ENCODE peak calls at places on chromosomes 5 and 9, in six cellular contexts. A is H1, J is endothelial cell of umbilical vein, H is MM.1S, C is sigmoid colon, X is OCI-LY7. Q is an unnamed sample.

GRCh38 chr5:34563951-34564705 is 92.0 kb upstream of the RAI14 start:
- DNase-seq in C (no peak), H (no peak), X (no peak), A (no peak), J (no peak), Q (peak)

GRCh38 chr9:14956162-14956561 is 45.9 kb upstream of the FREM1 start:
- DNase-seq in H (no peak), J (no peak), C (no peak), A (no peak), X (no peak), Q (no peak)

GRCh38 chr5:148808864-148809642 is 17.4 kb upstream of the ADRB2 start:
- DNase-seq in J (no peak), H (peak), C (no peak), A (no peak), X (peak), Q (no peak)

GRCh38 chr5:129972774-129973173 is 68.5 kb downstream of the CHSY3 start:
- DNase-seq in C (no peak), A (no peak), X (no peak), H (no peak), J (no peak), Q (no peak)

GRCh38 chr9:98372077-98372812 is 116.8 kb upstream of the TBC1D2 start:
- DNase-seq in J (no peak), H (no peak), A (no peak), C (peak), X (no peak), Q (no peak)

GRCh38 chr5:34977934-34978616 is 48.7 kb downstream of the DNAJC21 start:
- DNase-seq in A (no peak), J (no peak), X (no peak), C (no peak), H (no peak), Q (no peak)

GRCh38 chr5:113404269-113404668 is 30.5 kb downstream of the TSSK1B start:
- DNase-seq in X (no peak), A (no peak), J (no peak), H (no peak), C (no peak), Q (no peak)

GRCh38 chr9:118829334-118829733 is 539.9 kb downstream of the BRINP1 start:
- DNase-seq in J (no peak), X (no peak), A (no peak), C (no peak), H (peak), Q (no peak)

GRCh38 chr9:78566948-78567675 is 270.2 kb downstream of the PSAT1 start:
- DNase-seq in C (no peak), X (no peak), A (no peak), H (no peak), J (no peak), Q (no peak)

GRCh38 chr5:17860660-17861315 is 226.5 kb downstream of the TAF11L14 start:
- DNase-seq in J (peak), X (no peak), H (no peak), C (no peak), A (no peak), Q (no peak)

GRCh38 chr9:33300546-33300945 is 10.2 kb downstream of the NFX1 start:
- DNase-seq in C (no peak), X (no peak), J (no peak), A (no peak), H (no peak), Q (no peak)

GRCh38 chr5:88940712-88941111 is 57.7 kb upstream of the MEF2C start:
- DNase-seq in H (peak), A (no peak), J (no peak), X (no peak), C (no peak), Q (peak)

GRCh38 chr5:78577992-78578391 is 70.6 kb downstream of the LHFPL2 start:
- DNase-seq in H (no peak), C (no peak), J (no peak), A (no peak), X (no peak), Q (peak)

GRCh38 chr5:119288364-119289047 is 67.3 kb upstream of the TNFAIP8 start:
- DNase-seq in C (no peak), H (no peak), X (no peak), J (no peak), A (no peak), Q (peak)

GRCh38 chr9:89850633-89851325 is 246.0 kb downstream of the GADD45G start:
- DNase-seq in H (no peak), C (peak), X (no peak), A (no peak), J (no peak), Q (peak)

GRCh38 chr5:135026645-135027317 is 7.2 kb downstream of the PITX1 start:
- DNase-seq in C (no peak), H (no peak), J (no peak), X (no peak), A (no peak), Q (no peak)

GRCh38 chr5:40191041-40191550 is 488.6 kb upstream of the PTGER4 start:
- DNase-seq in C (no peak), J (peak), H (no peak), A (no peak), X (no peak), Q (no peak)

GRCh38 chr5:37837101-37838032 is 2.5 kb downstream of the GDNF start:
- DNase-seq in C (peak), H (peak), J (peak), X (peak), A (no peak), Q (peak)

GRCh38 chr9:7129391-7129790 is 371.6 kb downstream of the KDM4C start:
- DNase-seq in C (no peak), J (no peak), H (no peak), X (no peak), A (no peak), Q (no peak)

GRCh38 chr9:129102791-129103594 is 7.6 kb downstream of the CRAT start:
- DNase-seq in A (no peak), H (peak), X (peak), C (no peak), J (peak), Q (peak)

GRCh38 chr5:13478831-13479465 is 465.5 kb downstream of the DNAH5 start:
- DNase-seq in J (peak), A (peak), X (peak), C (no peak), H (peak), Q (peak)

GRCh38 chr9:128809036-128809599 is 9.2 kb upstream of the ENDOG start:
- DNase-seq in J (no peak), X (no peak), C (no peak), A (no peak), H (no peak), Q (no peak)

GRCh38 chr9:69946800-69947437 is 96.7 kb upstream of the MAMDC2 start:
- DNase-seq in H (no peak), J (peak), X (no peak), A (no peak), C (no peak), Q (peak)

GRCh38 chr5:95959051-95959963 is 2.3 kb downstream of the ELL2 start:
- DNase-seq in X (no peak), A (no peak), J (peak), C (no peak), H (no peak), Q (peak)
- H3K4me3 ChIP-seq in X (no peak), A (peak), J (peak), C (peak), H (peak), Q (peak)

GRCh38 chr5:163104496-163104895 is 332.9 kb upstream of the CCNG1 start:
- DNase-seq in X (no peak), A (peak), C (no peak), H (no peak), J (no peak), Q (no peak)
- TF ChIP-seq CTCF in X (peak), A (peak), C (no peak), H (no peak), J (no peak), Q (no peak)

GRCh38 chr5:158140120-158140778 is 281.3 kb upstream of the CLINT1 start:
- DNase-seq in A (no peak), J (no peak), H (no peak), X (no peak), C (no peak), Q (peak)

GRCh38 chr5:158142182-158142581 is 283.2 kb upstream of the CLINT1 start:
- DNase-seq in H (no peak), A (no peak), C (no peak), X (no peak), J (peak), Q (no peak)

GRCh38 chr5:158133369-158133768 is 274.4 kb upstream of the CLINT1 start:
- DNase-seq in H (no peak), A (no peak), X (no peak), J (peak), C (no peak), Q (no peak)

GRCh38 chr5:158135682-158136176 is 276.8 kb upstream of the CLINT1 start:
- DNase-seq in J (no peak), C (no peak), H (no peak), A (peak), X (no peak), Q (no peak)

GRCh38 chr5:158139161-158139560 is 280.2 kb upstream of the CLINT1 start:
- DNase-seq in X (no peak), J (no peak), H (no peak), A (no peak), C (no peak), Q (peak)
- H3K4me3 ChIP-seq in X (no peak), J (no peak), H (no peak), A (no peak), C (no peak), Q (no peak)

GRCh38 chr9:16266648-16267276 is 603.7 kb downstream of the BNC2 start:
- DNase-seq in C (no peak), J (no peak), A (no peak), X (no peak), H (no peak), Q (no peak)
- TF ChIP-seq CTCF in C (peak), J (peak), A (peak), X (peak), H (peak), Q (peak)

GRCh38 chr5:74762599-74762998 is 4.3 kb downstream of the GFM2 start:
- DNase-seq in C (no peak), H (no peak), X (no peak), A (no peak), J (peak), Q (peak)
- H3K4me3 ChIP-seq in C (no peak), H (no peak), X (no peak), A (no peak), J (no peak), Q (no peak)

GRCh38 chr5:175876107-175876506 is 4.7 kb downstream of the CPLX2 start:
- DNase-seq in H (no peak), C (no peak), J (no peak), A (no peak), X (no peak), Q (no peak)

GRCh38 chr5:175874462-175875139 is 3.2 kb downstream of the CPLX2 start:
- DNase-seq in H (no peak), X (no peak), A (no peak), C (no peak), J (no peak), Q (no peak)

GRCh38 chr5:175872287-175873089 is 1.1 kb downstream of the CPLX2 start:
- DNase-seq in J (no peak), X (no peak), H (no peak), C (no peak), A (no peak), Q (no peak)

GRCh38 chr5:175870820-175871447 is 444 bp upstream of the CPLX2 start:
- DNase-seq in J (no peak), H (no peak), X (no peak), A (no peak), C (no peak), Q (no peak)

DNA sequence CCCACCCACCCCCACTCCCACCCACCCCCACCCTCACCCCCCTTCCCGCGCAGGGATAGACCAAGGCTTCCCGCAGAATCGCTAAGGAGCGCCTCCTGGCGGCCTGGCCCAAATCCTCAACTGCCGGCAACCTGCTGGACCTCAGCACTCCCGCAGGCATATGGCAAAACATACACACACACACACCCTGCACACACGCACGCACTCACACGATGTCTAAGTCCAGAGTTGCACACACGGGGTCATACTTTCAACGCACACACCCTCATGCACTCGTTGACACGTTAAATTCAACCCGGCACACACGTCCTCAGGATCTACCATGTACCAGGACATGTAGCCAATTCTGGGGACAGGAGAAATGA is 1.7 kb downstream of the CPLX2 start:
- DNase-seq in H (no peak), C (no peak), X (no peak), J (no peak), A (no peak), Q (no peak)
- TF ChIP-seq CTCF in H (peak), C (no peak), X (no peak), J (peak), A (peak), Q (no peak)

GRCh38 chr5:57408285-57408684 is 74.3 kb downstream of the ACTBL2 start:
- DNase-seq in A (no peak), C (no peak), H (no peak), J (no peak), X (no peak), Q (no peak)
- H3K4me3 ChIP-seq in A (no peak), C (no peak), H (no peak), J (no peak), X (no peak), Q (no peak)

GRCh38 chr9:87663556-87663955 is 62.4 kb upstream of the CTSL start:
- DNase-seq in X (peak), J (no peak), A (no peak), C (no peak), H (no peak), Q (no peak)

GRCh38 chr9:87659534-87660419 is 66.1 kb upstream of the CTSL start:
- DNase-seq in X (no peak), H (no peak), A (no peak), C (no peak), J (no peak), Q (no peak)

GRCh38 chr9:87662808-87663528 is 63.0 kb upstream of the CTSL start:
- DNase-seq in J (peak), H (peak), X (peak), C (peak), A (peak), Q (peak)

GRCh38 chr9:87664153-87665060 is 61.5 kb upstream of the CTSL start:
- DNase-seq in J (no peak), A (no peak), X (no peak), C (no peak), H (no peak), Q (no peak)

DNA sequence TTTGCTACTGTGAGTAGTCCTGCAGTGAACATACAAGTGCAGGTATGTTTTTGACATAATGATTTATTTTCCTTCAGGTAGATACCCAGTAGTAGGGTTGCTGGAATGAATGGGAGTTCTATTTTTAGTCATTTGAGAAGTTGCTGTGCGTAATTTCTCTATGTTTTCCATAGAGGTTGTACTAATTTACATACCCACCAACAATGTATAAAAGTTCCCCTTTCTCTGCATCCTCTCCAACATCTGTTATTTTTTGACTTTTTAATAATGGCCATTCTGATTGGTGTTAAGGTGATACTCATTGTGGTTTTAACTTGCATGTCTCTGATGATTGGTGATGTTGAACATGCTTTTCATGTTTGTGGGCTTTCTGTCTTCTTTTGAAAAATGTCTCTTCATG is 64.7 kb upstream of the CTSL start:
- DNase-seq in J (no peak), H (no peak), C (no peak), A (no peak), X (no peak), Q (no peak)
- TF ChIP-seq CTCF in J (no peak), H (no peak), C (no peak), A (no peak), X (no peak), Q (no peak)

DNA sequence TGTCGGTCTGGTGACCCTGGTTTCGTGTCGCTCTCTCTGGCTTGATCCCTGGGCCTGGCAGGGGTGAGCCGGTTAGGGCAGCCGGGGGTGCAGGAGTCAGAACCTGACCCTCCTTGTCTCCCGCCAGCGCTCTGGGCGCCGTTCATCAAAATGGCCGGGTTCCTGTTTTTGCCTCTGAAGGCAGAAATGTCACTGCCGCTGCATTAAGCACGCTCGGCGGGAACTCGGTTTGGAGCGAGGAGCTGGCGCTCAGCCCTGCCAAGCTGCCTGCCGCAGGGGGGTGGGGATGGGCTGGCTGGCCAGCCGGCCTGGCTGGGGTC is 63.7 kb downstream of the CXXC5 start:
- DNase-seq in A (no peak), H (no peak), X (no peak), C (peak), J (no peak), Q (no peak)
- H3K4me3 ChIP-seq in A (peak), H (peak), X (peak), C (peak), J (no peak), Q (peak)